ENCODE peak calls at places on chromosomes 2 and 18, in eight cellular contexts. One of them, this sample, is unnamed.

GRCh38 chr2:12257476-12257875 is 459.3 kb upstream of the TRIB2 start:
- DNase-seq in ovary: no peak
- DNase-seq in uterus: no peak
- DNase-seq in HCT116: no peak
- DNase-seq in stomach: no peak
- DNase-seq in Peyer's patch: no peak
- DNase-seq in sigmoid colon: no peak
- DNase-seq in IMR-90: no peak
- DNase-seq in this sample: no peak

GRCh38 chr2:201699384-201699783 is 940 bp upstream of the MPP4 start:
- DNase-seq in HCT116: no peak
- DNase-seq in uterus: no peak
- DNase-seq in ovary: no peak
- DNase-seq in IMR-90: no peak
- DNase-seq in sigmoid colon: no peak
- DNase-seq in stomach: no peak
- DNase-seq in Peyer's patch: no peak
- DNase-seq in this sample: no peak

GRCh38 chr2:8584174-8585066 is 97.4 kb upstream of the ID2 start:
- DNase-seq in Peyer's patch: no peak
- DNase-seq in uterus: peak
- DNase-seq in IMR-90: no peak
- DNase-seq in stomach: peak
- DNase-seq in HCT116: no peak
- DNase-seq in sigmoid colon: no peak
- DNase-seq in ovary: no peak
- DNase-seq in this sample: no peak

GRCh38 chr2:246489-247145 is 17.2 kb downstream of the SH3YL1 start:
- DNase-seq in Peyer's patch: no peak
- DNase-seq in ovary: no peak
- DNase-seq in IMR-90: peak
- DNase-seq in HCT116: peak
- DNase-seq in sigmoid colon: no peak
- DNase-seq in stomach: no peak
- DNase-seq in uterus: no peak
- DNase-seq in this sample: no peak

GRCh38 chr2:48249631-48250473 is 280.1 kb upstream of the STON1 start:
- DNase-seq in stomach: no peak
- DNase-seq in uterus: no peak
- DNase-seq in ovary: no peak
- DNase-seq in HCT116: no peak
- DNase-seq in sigmoid colon: no peak
- DNase-seq in Peyer's patch: no peak
- DNase-seq in IMR-90: peak
- DNase-seq in this sample: no peak

GRCh38 chr2:142515493-142515892 is 362.0 kb upstream of the KYNU start:
- DNase-seq in sigmoid colon: no peak
- DNase-seq in Peyer's patch: no peak
- DNase-seq in ovary: no peak
- DNase-seq in uterus: no peak
- DNase-seq in IMR-90: no peak
- DNase-seq in HCT116: no peak
- DNase-seq in stomach: no peak
- DNase-seq in this sample: no peak

GRCh38 chr18:62045316-62045715 is 141.5 kb downstream of the PIGN start:
- DNase-seq in sigmoid colon: no peak
- DNase-seq in IMR-90: no peak
- DNase-seq in HCT116: no peak
- DNase-seq in Peyer's patch: no peak
- DNase-seq in ovary: no peak
- DNase-seq in stomach: no peak
- DNase-seq in uterus: no peak
- DNase-seq in this sample: no peak

GRCh38 chr2:140698736-140699135 is 1432.1 kb downstream of the LRP1B start:
- DNase-seq in HCT116: no peak
- DNase-seq in sigmoid colon: no peak
- DNase-seq in IMR-90: no peak
- DNase-seq in Peyer's patch: no peak
- DNase-seq in stomach: no peak
- DNase-seq in ovary: no peak
- DNase-seq in uterus: no peak
- DNase-seq in this sample: no peak

GRCh38 chr2:20382965-20383800 is 32.5 kb upstream of the PUM2 start:
- DNase-seq in stomach: no peak
- DNase-seq in HCT116: no peak
- DNase-seq in IMR-90: peak
- DNase-seq in uterus: no peak
- DNase-seq in Peyer's patch: no peak
- DNase-seq in sigmoid colon: no peak
- DNase-seq in ovary: no peak
- DNase-seq in this sample: no peak

GRCh38 chr2:240930096-240930630 is 24.0 kb downstream of the CROCC2 start:
- DNase-seq in HCT116: no peak
- DNase-seq in sigmoid colon: peak
- DNase-seq in IMR-90: no peak
- DNase-seq in stomach: peak
- DNase-seq in Peyer's patch: peak
- DNase-seq in ovary: peak
- DNase-seq in uterus: no peak
- DNase-seq in this sample: no peak

GRCh38 chr2:201909961-201910361 is 103.6 kb downstream of the CDK15 start:
- DNase-seq in Peyer's patch: no peak
- DNase-seq in uterus: no peak
- DNase-seq in ovary: no peak
- DNase-seq in HCT116: no peak
- DNase-seq in stomach: no peak
- DNase-seq in IMR-90: peak
- DNase-seq in sigmoid colon: no peak
- DNase-seq in this sample: no peak

GRCh38 chr2:80863166-80863714 is 558.7 kb upstream of the LRRTM1 start:
- DNase-seq in HCT116: no peak
- DNase-seq in stomach: no peak
- DNase-seq in Peyer's patch: no peak
- DNase-seq in IMR-90: no peak
- DNase-seq in sigmoid colon: no peak
- DNase-seq in ovary: no peak
- DNase-seq in uterus: no peak
- DNase-seq in this sample: no peak

GRCh38 chr18:13543144-13543543 is 183.2 kb downstream of the FAM210A start:
- DNase-seq in HCT116: no peak
- DNase-seq in sigmoid colon: no peak
- DNase-seq in IMR-90: no peak
- DNase-seq in uterus: no peak
- DNase-seq in ovary: no peak
- DNase-seq in Peyer's patch: no peak
- DNase-seq in stomach: no peak
- DNase-seq in this sample: no peak

GRCh38 chr2:39091535-39091934 is 29.3 kb downstream of the SOS1 start:
- DNase-seq in IMR-90: no peak
- DNase-seq in Peyer's patch: no peak
- DNase-seq in ovary: no peak
- DNase-seq in sigmoid colon: no peak
- DNase-seq in stomach: no peak
- DNase-seq in uterus: no peak
- DNase-seq in HCT116: no peak
- DNase-seq in this sample: no peak

GRCh38 chr2:215796160-215796559 is 217.2 kb downstream of the MREG start:
- DNase-seq in stomach: peak
- DNase-seq in ovary: no peak
- DNase-seq in sigmoid colon: no peak
- DNase-seq in HCT116: no peak
- DNase-seq in IMR-90: peak
- DNase-seq in uterus: peak
- DNase-seq in Peyer's patch: no peak
- DNase-seq in this sample: peak

GRCh38 chr18:25345432-25345831 is 6.5 kb downstream of the ZNF521 start:
- DNase-seq in IMR-90: peak
- DNase-seq in uterus: no peak
- DNase-seq in Peyer's patch: no peak
- DNase-seq in HCT116: no peak
- DNase-seq in sigmoid colon: no peak
- DNase-seq in ovary: no peak
- DNase-seq in stomach: no peak
- DNase-seq in this sample: no peak

GRCh38 chr18:1304392-1304992 is 399.8 kb downstream of the ADCYAP1 start:
- DNase-seq in HCT116: no peak
- DNase-seq in ovary: no peak
- DNase-seq in IMR-90: no peak
- DNase-seq in sigmoid colon: no peak
- DNase-seq in stomach: no peak
- DNase-seq in Peyer's patch: no peak
- DNase-seq in uterus: no peak
- DNase-seq in this sample: no peak

GRCh38 chr2:200356794-200357472 is 50.4 kb downstream of the SPATS2L start:
- DNase-seq in sigmoid colon: no peak
- DNase-seq in HCT116: no peak
- DNase-seq in stomach: no peak
- DNase-seq in Peyer's patch: no peak
- DNase-seq in IMR-90: peak
- DNase-seq in ovary: no peak
- DNase-seq in uterus: no peak
- DNase-seq in this sample: no peak

GRCh38 chr2:159615187-159615935 is 987 bp downstream of the BAZ2B start:
- DNase-seq in IMR-90: peak
- DNase-seq in uterus: peak
- DNase-seq in ovary: peak
- DNase-seq in stomach: peak
- DNase-seq in Peyer's patch: peak
- DNase-seq in sigmoid colon: peak
- DNase-seq in HCT116: peak
- DNase-seq in this sample: peak
- TF ChIP-seq POLR2A in IMR-90: peak
- TF ChIP-seq POLR2A in uterus: peak
- TF ChIP-seq POLR2A in ovary: peak
- TF ChIP-seq POLR2A in stomach: no peak
- TF ChIP-seq POLR2A in Peyer's patch: peak
- TF ChIP-seq POLR2A in sigmoid colon: peak
- TF ChIP-seq POLR2A in HCT116: no peak
- TF ChIP-seq POLR2A in this sample: peak

DNA sequence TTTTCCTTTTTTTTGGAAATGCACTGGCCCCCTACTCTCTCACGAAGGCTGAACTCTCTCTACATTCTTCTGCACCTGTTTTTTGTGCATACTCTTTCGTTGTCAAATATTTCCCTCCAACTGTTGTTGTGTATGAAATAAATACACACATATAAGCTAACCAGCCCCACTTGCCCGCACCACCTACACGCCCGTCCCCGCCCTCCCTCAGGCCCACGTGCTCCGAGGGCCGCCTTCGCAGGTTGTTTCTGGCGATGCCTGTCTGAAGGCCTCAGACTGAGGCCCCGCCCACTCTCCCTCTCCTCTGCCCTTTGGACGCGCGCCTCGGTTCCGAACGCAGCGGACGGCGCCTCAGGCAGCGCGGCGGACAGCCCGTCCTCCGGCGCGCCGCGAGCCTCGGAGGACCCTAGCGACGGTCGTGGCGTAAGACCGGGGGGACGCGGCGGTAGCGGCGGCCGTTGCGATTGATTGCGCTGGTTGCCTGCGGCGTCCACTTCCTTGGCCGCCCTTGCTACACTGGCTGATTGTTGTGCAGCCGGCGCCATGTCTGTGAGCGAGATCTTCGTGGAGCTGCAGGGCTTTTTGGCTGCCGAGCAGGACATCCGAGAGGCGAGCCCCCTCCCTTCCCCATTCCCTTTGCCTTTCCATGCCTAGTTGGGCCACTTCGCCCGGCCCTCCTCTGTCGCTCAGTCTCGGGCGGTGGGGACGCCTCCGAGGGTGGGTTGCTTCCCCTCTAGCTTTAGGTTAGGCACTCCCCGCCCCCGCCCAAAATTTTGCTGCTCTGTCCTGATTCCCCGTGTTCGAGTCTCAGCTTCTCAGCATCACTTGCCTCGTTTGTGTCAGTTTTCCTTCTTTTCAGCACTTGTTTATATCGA is at the start of gene TSN:
- DNase-seq in stomach: peak
- DNase-seq in HCT116: peak
- DNase-seq in IMR-90: peak
- DNase-seq in ovary: peak
- DNase-seq in sigmoid colon: peak
- DNase-seq in Peyer's patch: peak
- DNase-seq in uterus: peak
- DNase-seq in this sample: peak
- TF ChIP-seq POLR2A in stomach: peak
- TF ChIP-seq POLR2A in HCT116: no peak
- TF ChIP-seq POLR2A in IMR-90: peak
- TF ChIP-seq POLR2A in ovary: peak
- TF ChIP-seq POLR2A in sigmoid colon: no peak
- TF ChIP-seq POLR2A in Peyer's patch: peak
- TF ChIP-seq POLR2A in uterus: peak
- TF ChIP-seq POLR2A in this sample: peak

GRCh38 chr18:3257627-3258120 is 4.3 kb upstream of the MYL12B start:
- DNase-seq in Peyer's patch: no peak
- DNase-seq in sigmoid colon: no peak
- DNase-seq in uterus: no peak
- DNase-seq in IMR-90: no peak
- DNase-seq in HCT116: no peak
- DNase-seq in ovary: no peak
- DNase-seq in stomach: no peak
- DNase-seq in this sample: no peak

GRCh38 chr18:3261035-3261392 is 919 bp upstream of the MYL12B start:
- DNase-seq in ovary: no peak
- DNase-seq in stomach: no peak
- DNase-seq in HCT116: no peak
- DNase-seq in Peyer's patch: no peak
- DNase-seq in IMR-90: no peak
- DNase-seq in uterus: no peak
- DNase-seq in sigmoid colon: no peak
- DNase-seq in this sample: no peak

GRCh38 chr18:3262234-3263171 is 570 bp downstream of the MYL12B start:
- DNase-seq in uterus: no peak
- DNase-seq in stomach: no peak
- DNase-seq in Peyer's patch: no peak
- DNase-seq in ovary: no peak
- DNase-seq in IMR-90: no peak
- DNase-seq in HCT116: no peak
- DNase-seq in sigmoid colon: no peak
- DNase-seq in this sample: peak

GRCh38 chr18:3264362-3264761 is 2.4 kb downstream of the MYL12B start:
- DNase-seq in Peyer's patch: peak
- DNase-seq in IMR-90: peak
- DNase-seq in sigmoid colon: no peak
- DNase-seq in uterus: no peak
- DNase-seq in HCT116: no peak
- DNase-seq in stomach: no peak
- DNase-seq in ovary: no peak
- DNase-seq in this sample: no peak

GRCh38 chr18:3261393-3262233 is at the start of gene MYL12B:
- DNase-seq in HCT116: peak
- DNase-seq in IMR-90: peak
- DNase-seq in stomach: peak
- DNase-seq in ovary: peak
- DNase-seq in Peyer's patch: peak
- DNase-seq in sigmoid colon: peak
- DNase-seq in uterus: peak
- DNase-seq in this sample: peak
- TF ChIP-seq POLR2A in HCT116: peak
- TF ChIP-seq POLR2A in IMR-90: peak
- TF ChIP-seq POLR2A in stomach: peak
- TF ChIP-seq POLR2A in ovary: peak
- TF ChIP-seq POLR2A in Peyer's patch: peak
- TF ChIP-seq POLR2A in sigmoid colon: peak
- TF ChIP-seq POLR2A in uterus: peak
- TF ChIP-seq POLR2A in this sample: peak

GRCh38 chr2:74893332-74893731 is 59.4 kb downstream of the HK2 start:
- DNase-seq in IMR-90: peak
- DNase-seq in Peyer's patch: no peak
- DNase-seq in HCT116: no peak
- DNase-seq in sigmoid colon: no peak
- DNase-seq in ovary: no peak
- DNase-seq in uterus: no peak
- DNase-seq in stomach: no peak
- DNase-seq in this sample: peak
- TF ChIP-seq POLR2A in IMR-90: no peak
- TF ChIP-seq POLR2A in Peyer's patch: no peak
- TF ChIP-seq POLR2A in HCT116: no peak
- TF ChIP-seq POLR2A in sigmoid colon: no peak
- TF ChIP-seq POLR2A in ovary: no peak
- TF ChIP-seq POLR2A in uterus: no peak
- TF ChIP-seq POLR2A in stomach: no peak
- TF ChIP-seq POLR2A in this sample: no peak

This sample was measured in H54.